ENCODE peak calls at places on chromosomes 3 and 15, in six cellular contexts. Z is Daoy, U is A549, F is mesenteric fat pad, M is head of caudate nucleus, L is epithelial cell of esophagus. X is an unnamed sample.

GRCh38 chr3:23698652-23699313 is 107.0 kb upstream of the UBE2E1 start:
- DNase-seq in Z (no peak), U (no peak), M (no peak), F (no peak), L (peak), X (no peak)

GRCh38 chr3:46378426-46378942 is 7.7 kb downstream of the CCR5 start:
- DNase-seq in Z (peak), U (peak), M (peak), L (peak), F (no peak), X (peak)

GRCh38 chr3:103495186-103495585 is 1060.4 kb downstream of the ZPLD1 start:
- DNase-seq in F (no peak), L (no peak), U (no peak), M (no peak), Z (no peak), X (no peak)

GRCh38 chr3:66592061-66592875 is 91.4 kb upstream of the LRIG1 start:
- DNase-seq in M (no peak), F (no peak), Z (no peak), U (no peak), L (no peak), X (no peak)

GRCh38 chr3:145170101-145170500 is 990.9 kb downstream of the PLOD2 start:
- DNase-seq in U (no peak), L (no peak), Z (no peak), M (no peak), F (no peak), X (no peak)

GRCh38 chr15:92958105-92958504 is 58.0 kb downstream of the CHD2 start:
- DNase-seq in U (no peak), Z (peak), M (no peak), L (peak), F (no peak), X (peak)

GRCh38 chr15:54576303-54576935 is 598.2 kb downstream of the UNC13C start:
- DNase-seq in U (no peak), M (no peak), L (no peak), F (no peak), Z (no peak), X (no peak)

GRCh38 chr3:119559441-119559963 is at the start of gene CD80:
- DNase-seq in Z (peak), F (no peak), U (peak), M (peak), L (peak), X (peak)

GRCh38 chr3:126498936-126499335 is 18.6 kb downstream of the UROC1 start:
- DNase-seq in F (no peak), L (no peak), Z (no peak), M (no peak), U (no peak), X (no peak)

GRCh38 chr3:161800985-161801559 is 304.5 kb downstream of the OTOL1 start:
- DNase-seq in U (no peak), Z (no peak), F (no peak), M (no peak), L (no peak), X (no peak)

X was measured in mammary epithelial cell.